ENCODE peak calls at places on chromosomes 11 and 22, in nine cellular contexts. One of them, this sample, is unnamed.
A peak's percentile ranks its signal among the peaks of the same experiment; 100 is the strongest.

GRCh38 chr22:36595968-36596367 is 67.0 kb upstream of the EIF3D start:
- DNase-seq in body of pancreas: no peak
- DNase-seq in uterus: no peak
- DNase-seq in sigmoid colon: no peak
- DNase-seq in adrenal gland: no peak
- DNase-seq in ovary: no peak
- DNase-seq in A549: no peak
- DNase-seq in esophagus squamous epithelium: no peak
- DNase-seq in breast epithelium: no peak
- DNase-seq in this sample: no peak

GRCh38 chr11:69320756-69321741 is 27.1 kb downstream of the MYEOV start:
- DNase-seq in body of pancreas: no peak
- DNase-seq in uterus: no peak
- DNase-seq in sigmoid colon: peak; percentile 36
- DNase-seq in adrenal gland: no peak
- DNase-seq in ovary: no peak
- DNase-seq in A549: no peak
- DNase-seq in esophagus squamous epithelium: no peak
- DNase-seq in breast epithelium: no peak
- DNase-seq in this sample: no peak

GRCh38 chr11:86069408-86070086 is 663 bp upstream of the PICALM start:
- DNase-seq in body of pancreas: peak; percentile 12
- DNase-seq in uterus: peak; percentile 23
- DNase-seq in sigmoid colon: peak; percentile 67
- DNase-seq in adrenal gland: peak; percentile 70
- DNase-seq in ovary: peak; percentile 9
- DNase-seq in A549: peak; percentile 86
- DNase-seq in esophagus squamous epithelium: no peak
- DNase-seq in breast epithelium: peak; percentile 46
- DNase-seq in this sample: peak; percentile 21

GRCh38 chr22:45051419-45051818 is 41.6 kb upstream of the PHF21B start:
- DNase-seq in body of pancreas: no peak
- DNase-seq in uterus: no peak
- DNase-seq in sigmoid colon: no peak
- DNase-seq in adrenal gland: no peak
- DNase-seq in ovary: no peak
- DNase-seq in A549: no peak
- DNase-seq in esophagus squamous epithelium: no peak
- DNase-seq in breast epithelium: no peak
- DNase-seq in this sample: no peak

GRCh38 chr11:77705195-77705876 is 67.7 kb upstream of the CLNS1A start:
- DNase-seq in body of pancreas: no peak
- DNase-seq in uterus: no peak
- DNase-seq in sigmoid colon: no peak
- DNase-seq in adrenal gland: no peak
- DNase-seq in ovary: no peak
- DNase-seq in A549: peak; percentile 51
- DNase-seq in esophagus squamous epithelium: no peak
- DNase-seq in breast epithelium: no peak
- DNase-seq in this sample: no peak

GRCh38 chr11:103907548-103908455 is 128.6 kb upstream of the DDI1 start:
- DNase-seq in body of pancreas: no peak
- DNase-seq in uterus: no peak
- DNase-seq in sigmoid colon: no peak
- DNase-seq in adrenal gland: no peak
- DNase-seq in ovary: no peak
- DNase-seq in A549: no peak
- DNase-seq in esophagus squamous epithelium: no peak
- DNase-seq in breast epithelium: no peak
- DNase-seq in this sample: no peak

GRCh38 chr11:1763796-1764661 is at the start of gene CTSD:
- DNase-seq in body of pancreas: peak; percentile 92
- DNase-seq in uterus: peak; percentile 85
- DNase-seq in sigmoid colon: peak; percentile 94
- DNase-seq in adrenal gland: peak; percentile 94
- DNase-seq in ovary: peak; percentile 80
- DNase-seq in A549: peak; percentile 84
- DNase-seq in esophagus squamous epithelium: no peak
- DNase-seq in breast epithelium: peak; percentile 78
- DNase-seq in this sample: peak; percentile 85

GRCh38 chr22:36881504-36882245 is 20.9 kb downstream of the NCF4 start:
- DNase-seq in body of pancreas: no peak
- DNase-seq in uterus: no peak
- DNase-seq in sigmoid colon: no peak
- DNase-seq in adrenal gland: no peak
- DNase-seq in ovary: no peak
- DNase-seq in A549: no peak
- DNase-seq in esophagus squamous epithelium: no peak
- DNase-seq in breast epithelium: no peak
- DNase-seq in this sample: no peak

GRCh38 chr11:47127213-47127612 is 49.5 kb downstream of the ARFGAP2 start:
- DNase-seq in body of pancreas: peak; percentile 79
- DNase-seq in uterus: no peak
- DNase-seq in sigmoid colon: no peak
- DNase-seq in adrenal gland: no peak
- DNase-seq in ovary: no peak
- DNase-seq in A549: no peak
- DNase-seq in esophagus squamous epithelium: no peak
- DNase-seq in breast epithelium: no peak
- DNase-seq in this sample: no peak

GRCh38 chr11:81907996-81908395 is 825.7 kb downstream of the FAM181B start:
- DNase-seq in body of pancreas: no peak
- DNase-seq in uterus: no peak
- DNase-seq in sigmoid colon: no peak
- DNase-seq in adrenal gland: no peak
- DNase-seq in ovary: no peak
- DNase-seq in A549: no peak
- DNase-seq in esophagus squamous epithelium: no peak
- DNase-seq in breast epithelium: no peak
- DNase-seq in this sample: no peak

GRCh38 chr11:128361451-128362020 is 225.8 kb downstream of the ETS1 start:
- DNase-seq in body of pancreas: peak; percentile 39
- DNase-seq in uterus: no peak
- DNase-seq in sigmoid colon: no peak
- DNase-seq in adrenal gland: no peak
- DNase-seq in ovary: no peak
- DNase-seq in A549: no peak
- DNase-seq in esophagus squamous epithelium: no peak
- DNase-seq in breast epithelium: no peak
- DNase-seq in this sample: no peak

GRCh38 chr22:37363593-37363992 is 63.7 kb downstream of the ELFN2 start:
- DNase-seq in body of pancreas: no peak
- DNase-seq in uterus: no peak
- DNase-seq in sigmoid colon: no peak
- DNase-seq in adrenal gland: no peak
- DNase-seq in ovary: no peak
- DNase-seq in A549: no peak
- DNase-seq in esophagus squamous epithelium: no peak
- DNase-seq in breast epithelium: no peak
- DNase-seq in this sample: no peak

GRCh38 chr11:108117746-108118371 is 3.5 kb upstream of the ACAT1 start:
- DNase-seq in body of pancreas: no peak
- DNase-seq in uterus: no peak
- DNase-seq in sigmoid colon: no peak
- DNase-seq in adrenal gland: no peak
- DNase-seq in ovary: no peak
- DNase-seq in A549: peak; percentile 63
- DNase-seq in esophagus squamous epithelium: no peak
- DNase-seq in breast epithelium: no peak
- DNase-seq in this sample: no peak

GRCh38 chr11:3165152-3165705 is at the start of gene OSBPL5:
- DNase-seq in body of pancreas: peak; percentile 85
- DNase-seq in uterus: peak; percentile 82
- DNase-seq in sigmoid colon: peak; percentile 90
- DNase-seq in adrenal gland: peak; percentile 77
- DNase-seq in ovary: peak; percentile 76
- DNase-seq in A549: peak; percentile 22
- DNase-seq in esophagus squamous epithelium: no peak
- DNase-seq in breast epithelium: peak; percentile 59
- DNase-seq in this sample: no peak

GRCh38 chr11:5204787-5205186 is 4.3 kb upstream of the OR51V1 start:
- DNase-seq in body of pancreas: no peak
- DNase-seq in uterus: no peak
- DNase-seq in sigmoid colon: no peak
- DNase-seq in adrenal gland: no peak
- DNase-seq in ovary: no peak
- DNase-seq in A549: peak; percentile 80
- DNase-seq in esophagus squamous epithelium: no peak
- DNase-seq in breast epithelium: no peak
- DNase-seq in this sample: no peak

DNA sequence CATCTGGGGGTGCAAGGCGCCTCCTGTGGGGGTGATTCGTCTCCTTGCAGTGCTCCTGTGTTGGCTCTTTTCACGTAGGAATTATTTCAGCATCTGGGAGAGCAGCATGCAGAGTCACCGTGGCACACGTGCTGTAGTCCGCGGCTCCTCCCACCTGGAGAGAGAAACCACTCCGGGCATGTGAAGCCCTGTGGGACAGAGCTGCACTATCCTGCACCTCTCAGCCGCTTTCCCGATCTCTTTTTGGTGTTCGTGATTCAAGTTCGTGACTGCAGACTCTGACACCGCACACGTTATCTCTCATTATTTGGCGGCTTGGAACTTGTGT is 394.6 kb downstream of the TBC1D22A start:
- DNase-seq in body of pancreas: peak; percentile 71
- DNase-seq in uterus: no peak
- DNase-seq in sigmoid colon: no peak
- DNase-seq in adrenal gland: no peak
- DNase-seq in ovary: no peak
- DNase-seq in A549: no peak
- DNase-seq in esophagus squamous epithelium: no peak
- DNase-seq in breast epithelium: no peak
- DNase-seq in this sample: no peak
- TF ChIP-seq CTCF in body of pancreas: no peak
- TF ChIP-seq CTCF in uterus: no peak
- TF ChIP-seq CTCF in sigmoid colon: no peak
- TF ChIP-seq CTCF in adrenal gland: no peak
- TF ChIP-seq CTCF in ovary: no peak
- TF ChIP-seq CTCF in A549: no peak
- TF ChIP-seq CTCF in esophagus squamous epithelium: no peak
- TF ChIP-seq CTCF in breast epithelium: no peak
- TF ChIP-seq CTCF in this sample: no peak

DNA sequence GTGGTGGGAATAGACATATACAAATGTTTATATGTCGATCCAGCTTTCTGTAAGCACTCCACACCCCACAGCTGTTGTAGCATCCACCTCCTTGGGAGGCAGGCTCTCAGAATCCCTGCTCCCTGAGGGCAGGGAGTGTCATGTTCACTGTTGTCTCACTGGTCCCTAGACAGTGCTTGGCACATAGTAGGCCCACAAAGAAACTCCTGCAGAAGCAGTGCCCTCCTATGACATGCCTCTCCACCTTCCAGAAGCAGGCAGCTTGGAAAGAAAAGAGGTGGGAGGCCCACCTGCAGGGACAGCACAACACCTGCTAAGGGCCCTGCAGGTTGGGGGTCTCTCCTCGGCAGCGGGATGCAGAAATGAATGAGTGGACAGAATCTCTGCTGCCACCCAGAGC is 11.1 kb upstream of the CDC42EP2 start:
- DNase-seq in body of pancreas: no peak
- DNase-seq in uterus: no peak
- DNase-seq in sigmoid colon: no peak
- DNase-seq in adrenal gland: no peak
- DNase-seq in ovary: no peak
- DNase-seq in A549: no peak
- DNase-seq in esophagus squamous epithelium: no peak
- DNase-seq in breast epithelium: no peak
- DNase-seq in this sample: no peak
- H3K4me1 ChIP-seq in body of pancreas: peaks cover 26% of the 10 kb centered on the region
- H3K4me1 ChIP-seq in uterus: no peaks in the 10 kb centered on the region
- H3K4me1 ChIP-seq in sigmoid colon: peaks cover 73% of the 10 kb centered on the region
- H3K4me1 ChIP-seq in adrenal gland: no peaks in the 10 kb centered on the region
- H3K4me1 ChIP-seq in ovary: peaks cover 24% of the 10 kb centered on the region
- H3K4me1 ChIP-seq in A549: peaks cover 31% of the 10 kb centered on the region
- H3K4me1 ChIP-seq in esophagus squamous epithelium: peaks cover 31% of the 10 kb centered on the region
- H3K4me1 ChIP-seq in breast epithelium: no peaks in the 10 kb centered on the region
- H3K4me1 ChIP-seq in this sample: peaks cover 13% of the 10 kb centered on the region

GRCh38 chr11:66717925-66718319 is 11.1 kb downstream of the SPTBN2 start:
- DNase-seq in body of pancreas: peak; percentile 51
- DNase-seq in uterus: no peak
- DNase-seq in sigmoid colon: no peak
- DNase-seq in adrenal gland: no peak
- DNase-seq in ovary: no peak
- DNase-seq in A549: no peak
- DNase-seq in esophagus squamous epithelium: no peak
- DNase-seq in breast epithelium: no peak
- DNase-seq in this sample: no peak

GRCh38 chr11:66720899-66721470 is 8.0 kb downstream of the SPTBN2 start:
- DNase-seq in body of pancreas: no peak
- DNase-seq in uterus: no peak
- DNase-seq in sigmoid colon: no peak
- DNase-seq in adrenal gland: no peak
- DNase-seq in ovary: no peak
- DNase-seq in A549: no peak
- DNase-seq in esophagus squamous epithelium: no peak
- DNase-seq in breast epithelium: no peak
- DNase-seq in this sample: no peak

GRCh38 chr11:66720223-66720898 is 8.7 kb downstream of the SPTBN2 start:
- DNase-seq in body of pancreas: peak; percentile 96
- DNase-seq in uterus: no peak
- DNase-seq in sigmoid colon: no peak
- DNase-seq in adrenal gland: peak; percentile 98
- DNase-seq in ovary: no peak
- DNase-seq in A549: peak; percentile 37
- DNase-seq in esophagus squamous epithelium: no peak
- DNase-seq in breast epithelium: peak; percentile 85
- DNase-seq in this sample: no peak

GRCh38 chr11:66719111-66719872 is 9.7 kb downstream of the SPTBN2 start:
- DNase-seq in body of pancreas: no peak
- DNase-seq in uterus: no peak
- DNase-seq in sigmoid colon: no peak
- DNase-seq in adrenal gland: no peak
- DNase-seq in ovary: no peak
- DNase-seq in A549: no peak
- DNase-seq in esophagus squamous epithelium: no peak
- DNase-seq in breast epithelium: no peak
- DNase-seq in this sample: no peak

GRCh38 chr11:66718320-66718971 is 10.6 kb downstream of the SPTBN2 start:
- DNase-seq in body of pancreas: peak; percentile 82
- DNase-seq in uterus: no peak
- DNase-seq in sigmoid colon: no peak
- DNase-seq in adrenal gland: no peak
- DNase-seq in ovary: no peak
- DNase-seq in A549: no peak
- DNase-seq in esophagus squamous epithelium: no peak
- DNase-seq in breast epithelium: peak; percentile 47
- DNase-seq in this sample: no peak
- TF ChIP-seq POLR2A in body of pancreas: peak; percentile 70
- TF ChIP-seq POLR2A in uterus: no peak
- TF ChIP-seq POLR2A in sigmoid colon: no peak
- TF ChIP-seq POLR2A in adrenal gland: no peak
- TF ChIP-seq POLR2A in ovary: no peak
- TF ChIP-seq POLR2A in A549: no peak
- TF ChIP-seq POLR2A in esophagus squamous epithelium: no peak
- TF ChIP-seq POLR2A in breast epithelium: no peak
- TF ChIP-seq POLR2A in this sample: no peak

DNA sequence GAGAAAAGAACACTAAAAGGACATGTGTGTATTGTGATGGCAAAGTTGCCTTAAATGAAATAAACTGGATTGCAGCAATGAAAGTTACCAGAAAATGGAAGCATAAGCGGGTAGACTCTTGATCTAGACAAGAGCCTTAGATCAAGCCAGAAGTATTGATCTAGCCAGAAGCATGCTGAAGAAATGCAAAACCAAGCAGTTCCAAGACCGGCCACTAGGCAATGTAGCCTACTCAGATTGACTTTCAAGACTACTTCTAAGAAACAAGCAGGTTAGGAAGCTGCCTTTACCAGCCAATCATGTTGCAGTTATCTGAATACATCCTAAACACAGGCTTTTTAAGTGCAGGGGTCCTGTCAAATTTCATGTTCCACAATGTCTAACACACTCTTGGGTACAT is 54.6 kb downstream of the KCNA4 start:
- DNase-seq in body of pancreas: no peak
- DNase-seq in uterus: no peak
- DNase-seq in sigmoid colon: no peak
- DNase-seq in adrenal gland: no peak
- DNase-seq in ovary: no peak
- DNase-seq in A549: peak; percentile 37
- DNase-seq in esophagus squamous epithelium: no peak
- DNase-seq in breast epithelium: no peak
- DNase-seq in this sample: no peak
- TF ChIP-seq CTCF in body of pancreas: no peak
- TF ChIP-seq CTCF in uterus: no peak
- TF ChIP-seq CTCF in sigmoid colon: no peak
- TF ChIP-seq CTCF in adrenal gland: no peak
- TF ChIP-seq CTCF in ovary: no peak
- TF ChIP-seq CTCF in A549: no peak
- TF ChIP-seq CTCF in esophagus squamous epithelium: no peak
- TF ChIP-seq CTCF in breast epithelium: no peak
- TF ChIP-seq CTCF in this sample: no peak